ENCODE peak calls at places on chromosomes 1 and 21, in six cellular contexts. J, O, C, N, F and H are unnamed samples. For H3K4me1, the result is how much of the 10 kb centered on the place peaks cover.

GRCh38 chr1:200966934-200967333 is 56.6 kb downstream of the KIF21B start:
- DNase-seq in J (no peak), O (no peak), C (no peak), N (no peak), F (no peak), H (peak)

GRCh38 chr1:153805042-153805745 is 30.0 kb downstream of the SLC27A3 start:
- DNase-seq in J (peak), O (peak), C (peak), N (peak), F (no peak), H (peak)

GRCh38 chr21:44871576-44872265 is 1.8 kb downstream of the PTTG1IP start:
- DNase-seq in J (no peak), O (peak), C (peak), N (peak), F (no peak), H (peak)

GRCh38 chr1:53894644-53895043 is 657 bp downstream of the DIO1 start:
- DNase-seq in J (no peak), O (no peak), C (no peak), N (no peak), F (no peak), H (no peak)

GRCh38 chr21:18424250-18424649 is 20.7 kb upstream of the TMPRSS15 start:
- DNase-seq in J (no peak), O (no peak), C (no peak), N (no peak), F (no peak), H (no peak)

GRCh38 chr1:62590255-62590969 is 6.9 kb upstream of the ANGPTL3 start:
- DNase-seq in J (no peak), O (no peak), C (peak), N (peak), F (no peak), H (no peak)

GRCh38 chr21:45138199-45139002 is 64.0 kb downstream of the ADARB1 start:
- DNase-seq in J (peak), O (peak), C (peak), N (peak), F (peak), H (peak)

GRCh38 chr1:7686301-7686850 is 84.7 kb upstream of the VAMP3 start:
- DNase-seq in J (no peak), O (no peak), C (no peak), N (no peak), F (no peak), H (no peak)

GRCh38 chr1:2168535-2168934 is 26.0 kb downstream of the FAAP20 start:
- DNase-seq in J (no peak), O (no peak), C (no peak), N (no peak), F (no peak), H (no peak)

GRCh38 chr1:10031461-10031860 is 1.3 kb upstream of the UBE4B start:
- DNase-seq in J (no peak), O (peak), C (peak), N (peak), F (no peak), H (peak)

GRCh38 chr1:88802950-88803349 is 88.4 kb downstream of the GTF2B start:
- DNase-seq in J (no peak), O (peak), C (peak), N (peak), F (no peak), H (no peak)

GRCh38 chr1:214967865-214968575 is 114.5 kb upstream of the KCNK2 start:
- DNase-seq in J (no peak), O (peak), C (peak), N (peak), F (no peak), H (no peak)

GRCh38 chr1:40932004-40932403 is 47.5 kb upstream of the CTPS1 start:
- DNase-seq in J (no peak), O (no peak), C (no peak), N (no peak), F (no peak), H (no peak)

GRCh38 chr1:24189528-24189927 is 2.4 kb upstream of the IFNLR1 start:
- DNase-seq in J (peak), O (no peak), C (no peak), N (no peak), F (no peak), H (no peak)

GRCh38 chr21:46109251-46110221 is 11.6 kb downstream of the COL6A2 start:
- DNase-seq in J (no peak), O (no peak), C (no peak), N (no peak), F (no peak), H (peak)

GRCh38 chr1:24294228-24294672 is 24.9 kb upstream of the GRHL3 start:
- DNase-seq in J (no peak), O (peak), C (peak), N (peak), F (no peak), H (peak)

GRCh38 chr1:235893840-235894239 is 27.1 kb upstream of the LYST start:
- DNase-seq in J (no peak), O (no peak), C (no peak), N (no peak), F (no peak), H (no peak)

GRCh38 chr1:93330196-93330595 is 15.5 kb upstream of the DR1 start:
- DNase-seq in J (no peak), O (no peak), C (no peak), N (no peak), F (no peak), H (no peak)

GRCh38 chr1:23246274-23246673 is 29.0 kb upstream of the HTR1D start:
- DNase-seq in J (no peak), O (no peak), C (no peak), N (no peak), F (no peak), H (peak)

GRCh38 chr1:62362952-62363325 is 43.7 kb upstream of the KANK4 start:
- DNase-seq in J (no peak), O (no peak), C (no peak), N (no peak), F (no peak), H (no peak)

GRCh38 chr21:25607812-25608737 is 794 bp upstream of the MRPL39 start:
- DNase-seq in J (peak), O (peak), C (peak), N (peak), F (peak), H (peak)

GRCh38 chr1:61370177-61370907 is 288.0 kb downstream of the NFIA start:
- DNase-seq in J (no peak), O (no peak), C (no peak), N (no peak), F (no peak), H (no peak)

GRCh38 chr1:39639333-39640130 is at the start of gene HEYL:
- DNase-seq in J (no peak), O (peak), C (no peak), N (peak), F (peak), H (peak)

GRCh38 chr1:153545067-153546055 is at the start of gene S100A4:
- DNase-seq in J (peak), O (peak), C (peak), N (peak), F (peak), H (peak)

GRCh38 chr1:204296431-204296988 is 63.2 kb downstream of the PLEKHA6 start:
- DNase-seq in J (no peak), O (peak), C (peak), N (peak), F (peak), H (no peak)

GRCh38 chr1:26531651-26532131 is 2.1 kb downstream of the RPS6KA1 start:
- DNase-seq in J (no peak), O (no peak), C (no peak), N (no peak), F (no peak), H (peak)

GRCh38 chr1:22018583-22019559 is 17.4 kb downstream of the CELA3A start:
- DNase-seq in J (peak), O (peak), C (peak), N (peak), F (no peak), H (peak)

GRCh38 chr1:87961992-87962391 is 633.3 kb downstream of the LMO4 start:
- DNase-seq in J (no peak), O (peak), C (no peak), N (no peak), F (no peak), H (no peak)

GRCh38 chr1:180540697-180541594 is 17.8 kb upstream of the OVAAL start:
- DNase-seq in J (no peak), O (peak), C (peak), N (peak), F (no peak), H (peak)

GRCh38 chr21:28473530-28474225 is 519.0 kb downstream of the LTN1 start:
- DNase-seq in J (no peak), O (peak), C (no peak), N (no peak), F (no peak), H (no peak)

DNA sequence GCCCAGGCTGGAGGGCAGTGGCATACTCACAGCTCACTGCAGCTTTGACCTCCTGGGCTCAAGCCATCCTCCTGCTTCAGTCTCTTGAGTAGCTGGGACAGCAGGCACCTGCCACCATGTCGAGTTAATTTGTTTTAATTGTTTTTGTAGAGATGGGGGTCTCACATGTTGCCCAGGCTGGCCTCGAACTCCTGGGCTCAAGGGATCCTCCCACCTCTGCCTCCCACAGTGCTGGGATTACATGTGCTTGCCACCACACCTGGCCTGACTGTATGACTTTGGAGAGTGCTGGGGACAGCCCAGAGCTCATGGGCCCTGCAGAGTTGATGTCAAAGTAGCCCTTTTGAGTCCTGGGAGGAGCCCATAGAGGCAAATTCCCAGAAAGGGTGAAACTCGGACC is 1.8 kb downstream of the OBSCN start:
- DNase-seq in J (no peak), O (no peak), C (no peak), N (no peak), F (no peak), H (no peak)
- H3K4me2 ChIP-seq in J (no peak), O (no peak), C (no peak), N (no peak), F (no peak), H (no peak)

GRCh38 chr1:48977273-48977672 is 200.6 kb upstream of the BEND5 start:
- DNase-seq in J (no peak), O (no peak), C (no peak), N (no peak), F (no peak), H (no peak)

GRCh38 chr1:48978413-48978812 is 201.7 kb upstream of the BEND5 start:
- DNase-seq in J (no peak), O (no peak), C (no peak), N (no peak), F (no peak), H (no peak)

GRCh38 chr1:48979940-48980339 is 203.2 kb upstream of the BEND5 start:
- DNase-seq in J (no peak), O (no peak), C (no peak), N (no peak), F (no peak), H (no peak)
- H3K4me1 ChIP-seq in J (under half), O (under half), C (under half), N (under half), F (under half), H (under half)

GRCh38 chr1:218787826-218788225 is 385.9 kb upstream of the LYPLAL1 start:
- DNase-seq in J (no peak), O (no peak), C (peak), N (peak), F (no peak), H (no peak)

GRCh38 chr1:218783916-218784315 is 389.8 kb upstream of the LYPLAL1 start:
- DNase-seq in J (no peak), O (no peak), C (no peak), N (no peak), F (no peak), H (peak)

GRCh38 chr1:218785928-218786327 is 387.8 kb upstream of the LYPLAL1 start:
- DNase-seq in J (no peak), O (peak), C (peak), N (peak), F (no peak), H (peak)
- H2AFZ ChIP-seq in J (no peak), O (no peak), C (no peak), N (no peak), F (peak), H (peak)

GRCh38 chr1:227191607-227192006 is 126.7 kb downstream of the CDC42BPA start:
- DNase-seq in J (no peak), O (no peak), C (no peak), N (no peak), F (no peak), H (peak)

GRCh38 chr1:227190321-227190720 is 128.0 kb downstream of the CDC42BPA start:
- DNase-seq in J (no peak), O (peak), C (no peak), N (no peak), F (no peak), H (no peak)

GRCh38 chr1:227197064-227197463 is 121.2 kb downstream of the CDC42BPA start:
- DNase-seq in J (no peak), O (no peak), C (no peak), N (no peak), F (no peak), H (no peak)

GRCh38 chr1:227192163-227192562 is 126.1 kb downstream of the CDC42BPA start:
- DNase-seq in J (no peak), O (peak), C (peak), N (peak), F (no peak), H (peak)
- H3K4me2 ChIP-seq in J (no peak), O (peak), C (peak), N (peak), F (no peak), H (peak)

GRCh38 chr1:18643154-18644012 is 12.7 kb downstream of the PAX7 start:
- DNase-seq in J (no peak), O (no peak), C (no peak), N (no peak), F (peak), H (peak)

GRCh38 chr1:18645172-18646090 is 14.8 kb downstream of the PAX7 start:
- DNase-seq in J (no peak), O (no peak), C (no peak), N (no peak), F (peak), H (peak)

GRCh38 chr1:18644013-18644399 is 13.4 kb downstream of the PAX7 start:
- DNase-seq in J (no peak), O (no peak), C (no peak), N (no peak), F (no peak), H (peak)

GRCh38 chr1:18646091-18646775 is 15.6 kb downstream of the PAX7 start:
- DNase-seq in J (no peak), O (no peak), C (no peak), N (no peak), F (peak), H (peak)

GRCh38 chr1:18644469-18645171 is 14.0 kb downstream of the PAX7 start:
- DNase-seq in J (no peak), O (no peak), C (no peak), N (no peak), F (no peak), H (peak)
- H3K4me1 ChIP-seq in J (under half), O (under half), C (under half), N (under half), F (half or more), H (under half)

GRCh38 chr1:193339396-193339795 is 153.0 kb upstream of the B3GALT2 start:
- DNase-seq in J (no peak), O (no peak), C (no peak), N (no peak), F (no peak), H (no peak)
- H2AFZ ChIP-seq in J (no peak), O (no peak), C (no peak), N (no peak), F (no peak), H (peak)

GRCh38 chr1:212719633-212720032 is 20.0 kb upstream of the BATF3 start:
- DNase-seq in J (no peak), O (no peak), C (no peak), N (no peak), F (no peak), H (no peak)

GRCh38 chr1:212727386-212728181 is 27.9 kb upstream of the BATF3 start:
- DNase-seq in J (no peak), O (peak), C (peak), N (peak), F (no peak), H (peak)

GRCh38 chr1:212722270-212722945 is 22.8 kb upstream of the BATF3 start:
- DNase-seq in J (no peak), O (no peak), C (no peak), N (no peak), F (no peak), H (no peak)

GRCh38 chr1:212718499-212718898 is 18.9 kb upstream of the BATF3 start:
- DNase-seq in J (no peak), O (peak), C (no peak), N (no peak), F (peak), H (no peak)

GRCh38 chr1:212721388-212722247 is 22.0 kb upstream of the BATF3 start:
- DNase-seq in J (no peak), O (peak), C (peak), N (peak), F (no peak), H (peak)
- H3K4me2 ChIP-seq in J (no peak), O (peak), C (peak), N (peak), F (no peak), H (peak)